ENCODE peak calls at places on chromosomes 12 and 14, in ten cellular contexts. B is tibial artery, X is choroid plexus epithelial cell, L is fibroblast of pulmonary artery, F is uterus, O is psoas muscle, P is heart left ventricle, U is lower leg skin, M is right lobe of liver, A is foreskin fibroblast. I is an unnamed sample.

GRCh38 chr12:50569876-50570275 is 65.1 kb downstream of the DIP2B start:
- DNase-seq in B (no peak), X (peak; percentile 50), L (peak; percentile 23), F (no peak), O (no peak), P (no peak), U (no peak), M (no peak), A (peak; percentile 25), I (no peak)

GRCh38 chr12:93888964-93889363 is 211.8 kb downstream of the CRADD start:
- DNase-seq in B (no peak), X (no peak), L (no peak), F (no peak), O (no peak), P (no peak), U (no peak), M (no peak), A (no peak), I (no peak)

GRCh38 chr14:55446833-55447232 is 6.4 kb upstream of the TBPL2 start:
- DNase-seq in B (no peak), X (peak; percentile 86), L (peak; percentile 85), F (no peak), O (no peak), P (no peak), U (no peak), M (no peak), A (peak; percentile 89), I (no peak)

GRCh38 chr12:110577717-110578521 is 5.2 kb downstream of the PPTC7 start:
- DNase-seq in B (no peak), X (peak; percentile 82), L (peak; percentile 69), F (no peak), O (no peak), P (no peak), U (no peak), M (no peak), A (peak; percentile 86), I (no peak)

GRCh38 chr12:130819681-130820080 is 19.4 kb downstream of the STX2 start:
- DNase-seq in B (no peak), X (no peak), L (no peak), F (no peak), O (no peak), P (no peak), U (no peak), M (no peak), A (peak; percentile 55), I (no peak)

GRCh38 chr12:27635349-27635972 is 60.8 kb upstream of the REP15 start:
- DNase-seq in B (no peak), X (peak; percentile 85), L (peak; percentile 78), F (no peak), O (no peak), P (no peak), U (no peak), M (no peak), A (peak; percentile 79), I (no peak)

GRCh38 chr14:105067140-105067968 is 2.1 kb upstream of the GPR132 start:
- DNase-seq in B (no peak), X (peak; percentile 42), L (peak; percentile 18), F (no peak), O (peak; percentile 40), P (no peak), U (no peak), M (peak; percentile 26), A (peak; percentile 68), I (no peak)

GRCh38 chr12:7961395-7962188 is 25.6 kb upstream of the SLC2A3 start:
- DNase-seq in B (no peak), X (no peak), L (no peak), F (no peak), O (no peak), P (no peak), U (no peak), M (no peak), A (peak; percentile 19), I (no peak)

GRCh38 chr14:73153272-73153671 is 17.0 kb downstream of the PSEN1 start:
- DNase-seq in B (no peak), X (peak; percentile 57), L (peak; percentile 41), F (no peak), O (no peak), P (no peak), U (no peak), M (no peak), A (no peak), I (no peak)

GRCh38 chr14:25220514-25220913 is 170.6 kb upstream of the STXBP6 start:
- DNase-seq in B (no peak), X (no peak), L (no peak), F (no peak), O (no peak), P (no peak), U (no peak), M (no peak), A (no peak), I (no peak)

GRCh38 chr14:50944647-50945413 is 547 bp upstream of the PYGL start:
- DNase-seq in B (peak; percentile 65), X (peak; percentile 48), L (peak; percentile 55), F (peak; percentile 68), O (peak; percentile 68), P (peak; percentile 35), U (peak; percentile 57), M (peak; percentile 68), A (peak; percentile 70), I (no peak)

GRCh38 chr12:102740157-102741032 is 176.6 kb downstream of the PAH start:
- DNase-seq in B (no peak), X (peak; percentile 59), L (peak; percentile 35), F (no peak), O (no peak), P (no peak), U (no peak), M (no peak), A (peak; percentile 54), I (no peak)
- TF ChIP-seq CTCF in B (no peak), X (peak; percentile 28), L (peak; percentile 9), F (peak; percentile 12), O (no peak), P (no peak), U (no peak), M (peak; percentile 31), A (no peak), I (peak; percentile 76)

GRCh38 chr12:123972448-123973401 is at the start of the genes CCDC92 and ZNF664:
- DNase-seq in B (peak; percentile 84), X (peak; percentile 87), L (peak; percentile 90), F (peak; percentile 89), O (peak; percentile 96), P (peak; percentile 94), U (peak; percentile 79), M (peak; percentile 96), A (peak; percentile 97), I (peak; percentile 98)
- TF ChIP-seq CTCF in B (no peak), X (no peak), L (no peak), F (peak; percentile 25), O (no peak), P (peak; percentile 28), U (no peak), M (peak; percentile 31), A (no peak), I (peak; percentile 37)

DNA sequence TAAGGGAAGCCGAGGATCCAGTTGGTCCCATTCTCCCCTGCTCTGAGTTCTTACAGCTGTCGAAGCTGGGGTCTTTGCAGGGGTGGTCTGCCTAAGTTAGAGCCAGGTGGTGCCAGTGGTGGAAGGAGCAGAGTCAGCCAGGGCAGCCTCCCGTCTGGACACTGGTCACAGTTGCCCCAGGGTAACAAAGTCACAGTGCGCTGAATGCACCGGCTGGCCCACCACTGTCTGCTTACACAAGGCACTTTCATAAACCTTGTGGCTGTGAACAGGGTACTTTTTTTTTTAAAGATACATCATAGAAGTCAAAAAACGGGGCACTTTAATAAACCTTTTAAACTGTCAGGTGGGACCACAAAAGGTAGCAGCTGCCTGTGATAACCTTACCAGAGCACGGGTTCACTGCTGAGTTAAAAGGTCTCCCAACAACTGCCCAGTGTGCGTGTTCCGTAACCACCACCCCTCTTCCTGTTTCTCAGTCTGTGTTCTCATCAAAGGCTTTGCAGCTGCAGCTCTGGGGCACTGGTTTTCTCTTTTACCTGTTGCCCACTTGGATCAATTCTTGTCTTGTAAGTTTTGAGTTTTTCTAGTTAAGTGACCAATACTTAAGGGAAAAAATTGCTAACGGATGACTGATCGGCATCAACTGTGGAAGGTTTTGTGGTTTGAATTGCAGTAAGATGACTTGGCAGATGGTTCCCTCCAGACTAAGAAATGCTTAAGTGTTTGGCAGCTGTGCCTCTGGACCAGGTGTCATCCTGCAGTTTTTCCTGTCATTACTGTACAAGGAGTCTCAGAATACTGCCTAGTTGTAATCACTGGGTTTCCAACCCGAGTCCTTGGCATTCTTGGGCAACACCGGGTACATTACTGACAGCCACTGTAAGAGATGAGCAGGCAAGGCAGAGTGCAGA is 55.9 kb downstream of the DYNC1H1 start:
- DNase-seq in B (no peak), X (peak; percentile 77), L (no peak), F (no peak), O (no peak), P (no peak), U (no peak), M (no peak), A (peak; percentile 69), I (no peak)
- TF ChIP-seq CTCF in B (no peak), X (no peak), L (no peak), F (no peak), O (no peak), P (no peak), U (no peak), M (no peak), A (no peak), I (no peak)

DNA sequence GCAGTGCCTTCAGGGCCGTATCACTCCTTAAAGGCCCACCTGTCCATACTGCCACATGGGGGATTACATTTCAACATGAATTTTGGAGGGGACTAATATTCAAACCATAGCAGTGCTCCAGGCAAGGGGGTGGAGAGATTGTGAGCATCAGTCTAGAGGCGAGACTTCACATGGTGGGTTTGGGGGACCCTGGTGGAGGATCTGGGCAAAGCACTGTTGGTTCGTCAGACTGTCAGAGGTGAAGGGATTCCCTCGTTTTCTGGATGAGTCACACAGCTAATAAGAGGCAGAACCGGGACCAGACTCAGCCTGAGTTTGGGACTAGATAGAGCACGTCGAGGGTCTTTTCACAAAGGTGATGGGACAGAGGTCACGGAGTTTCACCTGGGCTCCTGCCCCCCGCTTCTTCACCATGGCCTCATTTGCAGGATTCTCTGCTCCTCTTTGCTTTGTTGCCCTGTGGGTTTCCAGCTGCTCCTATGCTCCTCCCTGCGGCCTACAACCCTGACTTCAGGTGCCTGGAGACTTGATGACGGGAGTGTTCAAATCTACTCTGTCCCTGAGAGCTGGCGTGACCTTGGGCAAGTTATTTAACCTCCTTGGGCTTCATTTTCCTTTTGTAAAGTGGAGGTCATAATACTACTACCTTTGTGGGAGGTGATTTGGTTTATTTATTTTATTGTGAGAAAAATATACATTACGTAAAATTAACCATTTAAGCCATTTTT is 41.5 kb downstream of the TEAD4 start:
- DNase-seq in B (no peak), X (no peak), L (no peak), F (no peak), O (no peak), P (no peak), U (no peak), M (no peak), A (peak; percentile 10), I (no peak)
- TF ChIP-seq CTCF in B (no peak), X (peak; percentile 38), L (no peak), F (no peak), O (peak; percentile 34), P (no peak), U (no peak), M (no peak), A (no peak), I (peak; percentile 56)

DNA sequence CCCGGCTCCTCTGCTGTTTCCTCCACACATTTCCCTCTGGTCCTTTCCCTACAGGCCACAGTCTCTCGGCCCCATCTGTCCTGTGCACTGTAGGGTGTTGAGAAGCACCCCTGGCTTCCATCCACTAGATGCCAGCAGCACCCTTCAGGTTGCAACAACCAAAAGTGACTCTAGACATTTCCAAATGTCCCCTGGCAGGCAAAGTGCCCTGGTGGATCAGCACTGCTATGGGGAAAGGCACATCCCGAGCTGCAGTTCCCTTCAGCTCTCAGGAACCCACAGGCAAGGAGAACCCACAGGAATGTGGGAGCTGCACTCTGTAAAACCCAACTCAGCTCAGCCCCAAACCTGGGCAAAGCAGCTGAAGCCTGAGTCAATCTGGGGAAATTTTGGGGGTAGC is 77.0 kb downstream of the RBM19 start:
- DNase-seq in B (no peak), X (peak; percentile 30), L (no peak), F (no peak), O (no peak), P (no peak), U (no peak), M (no peak), A (peak; percentile 63), I (no peak)
- TF ChIP-seq CTCF in B (no peak), X (peak; percentile 23), L (no peak), F (no peak), O (no peak), P (no peak), U (no peak), M (no peak), A (peak; percentile 17), I (no peak)

I was measured in type B pancreatic cell.